ENCODE peak calls at places on chromosomes 1 and 21, in ten cellular contexts. V is Peyer's patch; M is CD4-positive, alpha-beta memory T cell; B is AG04449; C is fibroblast of pulmonary artery; N is astrocyte of the spinal cord; S is fibroblast of villous mesenchyme; P is GM06990; K is neural progenitor cell; Z is astrocyte. H is an unnamed sample.

GRCh38 chr21:26185446-26185845 is 14.9 kb upstream of the APP start:
- DNase-seq in M (no peak), B (no peak), C (no peak), P (no peak), Z (no peak), V (no peak), N (no peak), K (no peak), S (no peak), H (no peak)

GRCh38 chr1:246155923-246156322 is 351.2 kb downstream of the SMYD3 start:
- DNase-seq in N (no peak), P (no peak), B (no peak), Z (peak; percentile 59), V (no peak), M (no peak), C (peak; percentile 70), K (no peak), S (peak; percentile 49), H (no peak)

GRCh38 chr21:26170471-26171309 is at the start of gene APP:
- DNase-seq in S (peak; percentile 79), V (peak; percentile 69), P (peak; percentile 78), B (no peak), M (peak; percentile 86), Z (peak; percentile 39), K (peak; percentile 92), N (peak; percentile 75), C (peak; percentile 76), H (peak; percentile 82)

GRCh38 chr1:39148942-39149341 is 55.6 kb upstream of the MACF1 start:
- DNase-seq in C (no peak), Z (no peak), B (no peak), V (no peak), S (no peak), P (no peak), N (no peak), K (peak; percentile 37), M (no peak), H (no peak)

GRCh38 chr1:202954057-202954745 is 3.9 kb downstream of the ADIPOR1 start:
- DNase-seq in V (no peak), Z (no peak), M (no peak), P (no peak), B (no peak), N (no peak), C (no peak), S (no peak), K (no peak), H (no peak)

GRCh38 chr1:176696109-176696508 is 233.1 kb downstream of the PAPPA2 start:
- DNase-seq in Z (peak; percentile 42), B (no peak), V (no peak), S (peak; percentile 10), P (no peak), C (peak; percentile 5), K (peak; percentile 33), M (no peak), N (peak; percentile 31), H (no peak)

GRCh38 chr1:156903328-156904091 is 10.0 kb downstream of the PEAR1 start:
- DNase-seq in S (no peak), Z (no peak), N (no peak), M (no peak), C (no peak), P (no peak), K (no peak), V (no peak), B (no peak), H (no peak)

GRCh38 chr1:239814306-239814881 is 277.3 kb upstream of the FMN2 start:
- DNase-seq in B (peak; percentile 47), P (no peak), C (peak; percentile 26), V (no peak), K (no peak), M (no peak), S (peak; percentile 31), N (peak; percentile 89), Z (peak; percentile 93), H (peak; percentile 85)

GRCh38 chr1:221637641-221638041 is 104.2 kb downstream of the DUSP10 start:
- DNase-seq in S (peak; percentile 55), N (peak; percentile 24), M (no peak), Z (no peak), V (no peak), P (no peak), C (peak; percentile 8), B (peak; percentile 53), K (no peak), H (peak; percentile 52)

GRCh38 chr1:223700942-223701637 is 11.2 kb upstream of the CAPN2 start:
- DNase-seq in N (peak; percentile 98), C (peak; percentile 96), Z (peak; percentile 97), M (no peak), K (no peak), S (peak; percentile 90), P (no peak), B (peak; percentile 97), V (no peak), H (peak; percentile 90)

GRCh38 chr21:31410763-31411278 is 66.8 kb upstream of the TIAM1 start:
- DNase-seq in K (no peak), B (no peak), P (no peak), Z (peak; percentile 32), V (no peak), S (no peak), N (no peak), C (no peak), M (peak; percentile 17), H (no peak)

GRCh38 chr1:40076895-40077312 is 20.1 kb downstream of the PPT1 start:
- DNase-seq in C (peak; percentile 92), N (peak; percentile 47), M (no peak), B (no peak), S (peak; percentile 97), Z (peak; percentile 74), K (no peak), P (no peak), V (no peak), H (peak; percentile 65)

GRCh38 chr1:53640696-53641065 is 98.3 kb downstream of the GLIS1 start:
- DNase-seq in Z (no peak), N (no peak), S (no peak), C (no peak), P (no peak), V (no peak), K (no peak), B (no peak), M (no peak), H (no peak)

GRCh38 chr21:15005391-15005790 is 59.4 kb downstream of the NRIP1 start:
- DNase-seq in M (peak; percentile 5), C (no peak), N (peak; percentile 45), P (no peak), B (no peak), Z (no peak), V (no peak), K (peak; percentile 26), S (no peak), H (no peak)

DNA sequence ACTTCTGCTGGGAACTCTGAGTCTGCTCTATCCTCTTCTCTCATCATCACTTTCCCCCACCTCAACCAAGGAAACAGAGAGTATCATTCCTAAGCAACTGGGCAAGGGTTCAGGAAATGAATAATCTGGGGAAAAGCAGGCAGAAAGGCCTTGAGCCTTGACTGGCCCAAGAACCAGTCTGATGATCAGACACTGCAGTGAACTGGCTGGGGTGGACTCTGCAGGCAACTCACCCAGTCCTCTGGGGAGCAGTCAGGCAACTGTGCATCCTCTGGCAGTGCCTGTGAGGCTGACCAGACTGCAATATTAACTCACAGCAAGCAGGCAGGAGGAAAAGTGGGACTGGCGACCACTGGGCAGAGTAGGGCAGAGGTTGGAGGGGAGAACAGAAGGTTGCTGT is 991 bp downstream of the ANKRD35 start:
- DNase-seq in S (no peak), C (peak; percentile 58), K (no peak), V (no peak), M (no peak), N (peak; percentile 59), B (peak; percentile 26), P (no peak), Z (peak; percentile 20), H (peak; percentile 55)
- H3K4me3 ChIP-seq in S (no peak overlapping the region), C (peak overlapping the region; percentile 70), K (no peak overlapping the region), V (no peak overlapping the region), M (no peak overlapping the region), N (no peak overlapping the region), B (no peak overlapping the region), P (no peak overlapping the region), Z (no peak overlapping the region), H (no peak overlapping the region)

DNA sequence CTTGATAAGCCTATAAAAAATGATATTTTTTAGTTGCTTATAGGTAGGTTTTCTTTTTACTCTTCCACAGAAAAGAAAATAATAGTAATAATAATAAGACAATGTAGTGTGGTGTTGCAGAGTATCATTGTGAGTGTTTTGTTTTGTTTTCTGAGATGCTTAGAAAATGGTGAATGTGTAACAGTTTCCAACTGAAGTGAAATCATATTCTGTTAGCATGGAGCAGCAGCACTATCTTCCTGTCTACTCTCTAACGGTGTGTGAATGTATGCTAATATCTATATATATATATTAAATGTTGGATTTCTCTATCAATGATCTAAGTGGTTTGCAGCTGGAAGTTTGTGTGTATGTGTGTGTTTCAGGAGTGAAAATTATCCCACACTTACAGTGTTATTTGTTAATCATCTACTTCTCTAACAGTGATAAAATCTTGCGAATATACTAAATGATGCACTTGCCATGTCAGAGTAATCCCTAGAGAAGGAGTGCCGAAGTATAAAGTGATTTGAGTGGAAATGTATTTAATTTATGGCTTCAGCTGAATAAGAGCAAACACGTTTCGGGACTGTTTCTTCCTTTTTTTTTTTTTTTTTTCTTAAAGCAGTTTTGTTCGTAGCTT is 362 bp downstream of the SAMD13 start:
- DNase-seq in C (no peak), B (no peak), P (no peak), K (no peak), V (no peak), Z (no peak), M (no peak), N (no peak), S (no peak), H (no peak)
- H3K4me3 ChIP-seq in C (peak overlapping the region; percentile 21), B (no peak overlapping the region), P (no peak overlapping the region), K (no peak overlapping the region), V (no peak overlapping the region), Z (peak overlapping the region; percentile 55), M (no peak overlapping the region), N (peak overlapping the region; percentile 10), S (no peak overlapping the region), H (no peak overlapping the region)

GRCh38 chr21:41761211-41762181 is 5.4 kb downstream of the RIPK4 start:
- DNase-seq in V (no peak), M (no peak), N (peak; percentile 13), B (no peak), Z (no peak), S (no peak), P (no peak), C (peak; percentile 27), K (peak; percentile 59), H (no peak)
- H3K4me3 ChIP-seq in V (no peak overlapping the region), M (no peak overlapping the region), N (no peak overlapping the region), B (no peak overlapping the region), Z (peak overlapping the region; percentile 22), S (no peak overlapping the region), P (no peak overlapping the region), C (no peak overlapping the region), K (peak overlapping the region; percentile 53), H (no peak overlapping the region)

DNA sequence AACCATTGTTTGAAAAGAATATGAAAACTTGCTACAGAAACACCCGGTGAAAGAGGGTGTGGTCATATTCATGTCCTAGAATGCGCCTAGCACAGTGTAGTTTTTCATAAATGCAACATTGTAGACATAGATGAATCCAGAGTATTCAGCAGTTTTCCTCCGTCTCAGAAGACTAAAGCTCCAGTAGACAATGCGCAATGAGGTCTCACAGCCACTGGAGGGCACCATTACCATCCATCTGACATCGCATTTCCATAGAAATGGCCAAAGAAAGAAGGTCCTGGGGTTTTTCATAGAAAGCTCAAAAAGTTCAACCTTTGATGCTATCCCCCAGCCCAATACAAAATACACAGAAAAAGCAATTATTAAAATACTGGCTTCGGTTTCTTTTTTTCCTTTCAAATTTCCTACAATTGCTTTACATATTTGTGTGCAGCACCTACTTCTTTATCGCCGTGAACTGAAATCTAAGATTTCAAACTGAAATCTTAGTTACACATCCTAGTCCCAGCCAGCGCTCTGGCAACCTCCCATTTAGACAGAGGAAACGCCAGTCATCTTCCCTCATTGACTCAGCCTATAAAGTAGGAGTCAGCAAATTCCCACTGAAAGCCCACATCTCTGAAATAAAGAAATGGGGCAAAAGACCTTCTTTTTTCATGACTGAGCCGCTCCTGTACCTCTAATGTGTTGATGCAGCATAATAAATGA is 3.9 kb upstream of the CD58 start:
- DNase-seq in B (no peak), C (peak; percentile 84), M (peak; percentile 44), S (peak; percentile 69), K (peak; percentile 76), P (no peak), V (peak; percentile 60), Z (peak; percentile 35), N (peak; percentile 72), H (peak; percentile 70)
- H3K4me3 ChIP-seq in B (no peak overlapping the region), C (no peak overlapping the region), M (no peak overlapping the region), S (no peak overlapping the region), K (no peak overlapping the region), P (no peak overlapping the region), V (no peak overlapping the region), Z (no peak overlapping the region), N (no peak overlapping the region), H (no peak overlapping the region)

H was measured in MG63.